ENCODE peak calls at places on chromosomes 16 and 17, in seven cellular contexts. R, D, N, E, F, C and O are unnamed samples.

GRCh38 chr16:87657621-87658192 is 55.4 kb downstream of the JPH3 start:
- DNase-seq in R (no peak), N (no peak), C (no peak), E (no peak), D (peak), F (peak), O (no peak)

GRCh38 chr16:54911079-54911478 is 19.6 kb upstream of the IRX5 start:
- DNase-seq in D (no peak), R (no peak), C (no peak), N (no peak), E (no peak), F (no peak), O (no peak)

GRCh38 chr17:10003705-10004104 is 98.6 kb upstream of the RCVRN start:
- DNase-seq in R (no peak), C (no peak), F (no peak), E (no peak), D (no peak), N (no peak), O (no peak)

GRCh38 chr17:48624544-48625501 is 1.3 kb downstream of the HOXB9 start:
- DNase-seq in F (peak), N (no peak), C (no peak), E (no peak), R (no peak), D (no peak), O (peak)

GRCh38 chr16:75320435-75320834 is 69.0 kb upstream of the BCAR1 start:
- DNase-seq in F (peak), E (no peak), D (no peak), R (peak), C (no peak), N (no peak), O (no peak)

GRCh38 chr17:44775136-44775837 is 16.5 kb downstream of the ADAM11 start:
- DNase-seq in F (peak), E (peak), N (peak), R (peak), C (peak), D (peak), O (peak)

GRCh38 chr17:42832934-42833770 is at the start of gene PSME3:
- DNase-seq in F (peak), E (peak), R (peak), C (peak), D (peak), N (peak), O (peak)

GRCh38 chr17:39916918-39917317 is 1.5 kb downstream of the GSDMB start:
- DNase-seq in F (no peak), E (peak), R (no peak), D (no peak), N (no peak), C (peak), O (peak)

GRCh38 chr16:31204871-31205666 is 2.5 kb upstream of the PYCARD start:
- DNase-seq in E (no peak), D (no peak), C (no peak), R (no peak), F (no peak), N (no peak), O (no peak)

GRCh38 chr17:78128616-78129384 is at the start of gene TMC6:
- DNase-seq in E (no peak), D (peak), N (peak), F (peak), R (no peak), C (no peak), O (no peak)

GRCh38 chr16:16029431-16030011 is 80.1 kb downstream of the ABCC1 start:
- DNase-seq in N (no peak), C (peak), D (no peak), E (peak), R (no peak), F (no peak), O (peak)

GRCh38 chr16:13168091-13168572 is 266.7 kb downstream of the SHISA9 start:
- DNase-seq in C (no peak), R (no peak), F (peak), N (no peak), E (no peak), D (no peak), O (no peak)

GRCh38 chr17:4788807-4789700 is at the start of gene GLTPD2:
- DNase-seq in R (no peak), D (no peak), F (peak), N (no peak), C (no peak), E (no peak), O (no peak)

GRCh38 chr16:5916711-5917191 is 819.2 kb upstream of the EEF2KMT start:
- DNase-seq in D (no peak), C (no peak), F (peak), E (no peak), N (peak), R (no peak), O (no peak)

GRCh38 chr16:2962334-2963073 is 1.6 kb upstream of the KREMEN2 start:
- DNase-seq in N (peak), D (no peak), C (no peak), R (no peak), F (peak), E (no peak), O (no peak)

GRCh38 chr17:33200587-33200986 is 92.5 kb downstream of the ASIC2 start:
- DNase-seq in C (peak), R (no peak), E (peak), F (peak), D (no peak), N (no peak), O (no peak)

GRCh38 chr16:89402962-89403361 is 87.4 kb downstream of the ANKRD11 start:
- DNase-seq in R (no peak), C (no peak), D (no peak), F (no peak), E (no peak), N (no peak), O (no peak)

GRCh38 chr17:44202756-44203155 is 3.1 kb upstream of the ATXN7L3 start:
- DNase-seq in F (no peak), R (no peak), C (no peak), N (no peak), D (no peak), E (no peak), O (no peak)

GRCh38 chr17:81828656-81829055 is 4.4 kb downstream of the MCRIP1 start:
- DNase-seq in E (no peak), C (no peak), F (no peak), R (no peak), N (no peak), D (no peak), O (no peak)

GRCh38 chr17:15395091-15395490 is 53.7 kb upstream of the TEKT3 start:
- DNase-seq in D (no peak), C (no peak), N (no peak), F (no peak), E (no peak), R (no peak), O (no peak)

GRCh38 chr16:4200000-4200780 is 41.7 kb downstream of the SRL start:
- DNase-seq in E (peak), F (peak), N (peak), R (peak), D (peak), C (peak), O (peak)

GRCh38 chr17:80419255-80419654 is 4.3 kb downstream of the ENDOV start:
- DNase-seq in N (no peak), F (no peak), R (no peak), E (no peak), C (no peak), D (no peak), O (no peak)

GRCh38 chr16:55487048-55487803 is 8.2 kb downstream of the MMP2 start:
- DNase-seq in C (peak), F (no peak), R (no peak), N (no peak), D (no peak), E (peak), O (peak)

GRCh38 chr16:54446639-54447038 is 160.1 kb upstream of the IRX3 start:
- DNase-seq in D (no peak), R (peak), C (no peak), F (no peak), E (peak), N (no peak), O (peak)

GRCh38 chr16:47460755-47461597 is at the start of the genes ITFG1 and PHKB:
- DNase-seq in C (peak), F (peak), E (peak), N (peak), R (peak), D (peak), O (peak)

GRCh38 chr16:397135-397661 is at the start of gene NME4:
- DNase-seq in C (no peak), F (peak), N (no peak), E (no peak), D (no peak), R (peak), O (no peak)

GRCh38 chr16:19085679-19086200 is 18.3 kb downstream of the COQ7 start:
- DNase-seq in N (peak), D (no peak), R (peak), F (no peak), E (peak), C (no peak), O (peak)

GRCh38 chr16:21302898-21303528 is 24.9 kb upstream of the CRYM start:
- DNase-seq in D (peak), C (peak), R (no peak), E (peak), F (no peak), N (peak), O (peak)

GRCh38 chr17:45693792-45694191 is 90.3 kb upstream of the CRHR1 start:
- DNase-seq in R (no peak), E (no peak), F (no peak), C (no peak), N (no peak), D (no peak), O (no peak)

GRCh38 chr16:12170103-12171025 is 193.8 kb downstream of the SNX29 start:
- DNase-seq in E (no peak), R (no peak), C (peak), D (no peak), F (no peak), N (no peak), O (peak)

GRCh38 chr17:44376124-44376523 is 12.5 kb upstream of the FAM171A2 start:
- DNase-seq in C (peak), R (peak), E (peak), N (no peak), D (no peak), F (peak), O (no peak)

GRCh38 chr17:41919840-41920579 is 1.3 kb upstream of the ACLY start:
- DNase-seq in N (peak), D (no peak), C (peak), F (peak), E (no peak), R (peak), O (peak)

GRCh38 chr16:1678500-1679098 is 520 bp downstream of the JPT2 start:
- DNase-seq in R (peak), F (peak), C (peak), N (peak), D (no peak), E (peak), O (peak)

GRCh38 chr16:23527961-23528634 is 17.8 kb upstream of the GGA2 start:
- DNase-seq in R (no peak), D (no peak), F (no peak), N (no peak), E (no peak), C (no peak), O (no peak)

GRCh38 chr17:49041527-49041926 is 44.3 kb downstream of the IGF2BP1 start:
- DNase-seq in D (no peak), C (no peak), R (no peak), F (no peak), E (no peak), N (no peak), O (no peak)

GRCh38 chr17:44086364-44087311 is 16.1 kb downstream of the G6PC3 start:
- DNase-seq in C (peak), N (no peak), E (peak), D (peak), R (peak), F (peak), O (peak)

GRCh38 chr16:15671530-15672117 is 21.6 kb downstream of the NDE1 start:
- DNase-seq in C (no peak), E (no peak), N (no peak), F (no peak), D (no peak), R (no peak), O (no peak)

GRCh38 chr16:31081428-31082351 is 7.1 kb downstream of the PRSS53 start:
- DNase-seq in E (no peak), N (no peak), C (no peak), D (no peak), F (no peak), R (no peak), O (no peak)

GRCh38 chr16:30382398-30383015 is at the start of gene SEPTIN1:
- DNase-seq in N (no peak), D (no peak), C (no peak), F (no peak), E (no peak), R (no peak), O (no peak)

DNA sequence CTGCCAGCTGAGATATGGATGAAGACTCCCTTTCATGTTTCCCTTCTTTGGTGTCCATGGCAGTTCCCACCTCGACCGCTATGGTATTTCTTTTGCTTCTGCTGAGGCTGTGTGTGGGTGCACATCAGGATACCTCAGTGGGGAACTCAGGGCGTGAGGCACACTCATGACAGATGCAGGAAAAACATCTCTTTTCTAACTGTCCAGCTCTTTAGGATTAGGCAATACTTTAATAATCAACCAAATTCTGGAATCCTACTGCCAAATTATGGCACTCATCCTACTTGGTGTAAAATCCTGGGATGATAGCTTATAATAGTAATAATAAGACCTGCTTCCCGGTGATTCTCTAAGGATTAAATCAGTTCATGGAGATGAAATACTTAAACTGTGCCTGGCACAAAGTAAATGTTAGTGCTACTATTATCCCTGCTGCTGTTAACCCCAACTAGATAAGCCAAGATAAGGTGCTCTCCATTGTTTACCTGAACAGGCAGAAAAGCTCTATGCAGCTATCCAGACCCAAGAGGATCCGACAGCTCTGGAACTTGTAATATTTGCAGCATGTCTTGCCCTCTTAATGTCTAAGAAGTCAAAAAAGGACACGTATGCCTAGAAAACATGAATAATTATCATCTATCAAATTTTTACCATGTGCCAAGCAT is 543.3 kb downstream of the WWOX start:
- DNase-seq in C (no peak), D (no peak), E (no peak), F (no peak), R (no peak), N (no peak), O (no peak)
- H3K4me3 ChIP-seq in C (no peak), D (no peak), E (no peak), F (no peak), R (no peak), N (no peak), O (no peak)

GRCh38 chr17:50079334-50080095 is 15.6 kb upstream of the PDK2 start:
- DNase-seq in E (no peak), F (peak), D (peak), R (no peak), C (no peak), N (peak), O (peak)
- TF ChIP-seq CTCF in E (peak), F (peak), D (peak), R (no peak), C (peak), N (peak), O (peak)

DNA sequence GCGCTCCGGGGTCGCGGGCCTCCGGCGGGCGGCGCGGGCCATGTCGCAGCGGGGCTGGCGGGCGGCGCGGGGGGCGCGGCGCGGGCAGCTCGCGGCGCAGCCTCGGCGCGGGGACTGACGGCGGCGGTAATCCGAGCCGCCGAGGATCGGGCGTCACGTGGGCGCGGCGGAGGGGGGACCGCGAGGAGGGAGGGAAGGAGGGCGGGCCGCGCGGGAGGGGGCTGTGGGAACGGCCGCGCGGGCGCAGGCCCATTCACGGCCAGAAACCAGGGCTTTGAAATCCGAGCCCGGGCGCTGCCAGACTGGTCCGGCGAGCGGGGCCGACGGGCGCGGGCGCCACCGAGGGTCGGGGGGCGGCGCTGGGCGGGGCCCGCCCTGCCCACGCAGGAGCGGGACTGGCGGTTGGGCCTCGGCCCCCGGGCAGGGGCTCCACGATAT is at the start of gene MTSS2:
- DNase-seq in N (peak), E (peak), F (peak), R (peak), D (peak), C (peak), O (peak)
- H3K4me3 ChIP-seq in N (peak), E (peak), F (peak), R (no peak), D (peak), C (peak), O (peak)

DNA sequence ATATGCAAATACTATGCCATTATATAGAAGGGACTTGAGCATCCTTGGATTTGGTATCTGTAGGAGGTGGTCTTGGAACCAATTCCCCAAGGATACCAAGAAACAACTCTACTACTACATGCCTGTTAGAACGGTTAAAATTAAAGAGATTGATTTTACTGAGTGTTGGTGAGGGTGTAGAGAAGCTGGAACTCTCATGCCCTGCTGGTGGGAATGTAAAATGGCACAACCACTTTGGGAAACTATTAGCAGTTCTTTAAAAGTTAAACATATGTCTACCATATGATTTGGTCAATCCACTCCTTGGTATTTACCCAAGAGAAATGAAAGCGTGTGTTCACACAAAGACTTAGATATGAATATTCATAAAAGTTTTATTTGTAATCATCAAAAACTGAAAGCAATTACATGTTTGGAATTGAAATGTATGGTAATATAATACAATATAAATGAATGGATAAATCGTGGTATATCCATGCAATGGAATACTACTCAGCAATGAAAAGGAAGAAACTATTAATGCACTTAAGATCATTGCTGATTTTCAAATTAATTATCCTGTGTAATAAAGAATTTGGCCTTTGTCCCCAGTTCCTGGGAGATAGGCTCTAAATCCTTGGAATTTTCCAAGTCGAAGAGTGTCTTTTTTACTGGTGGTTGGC is 7.8 kb downstream of the MFSD6L start:
- DNase-seq in E (no peak), N (no peak), C (no peak), R (no peak), D (no peak), F (no peak), O (no peak)
- TF ChIP-seq CTCF in E (peak), N (no peak), C (no peak), R (no peak), D (no peak), F (peak), O (peak)

DNA sequence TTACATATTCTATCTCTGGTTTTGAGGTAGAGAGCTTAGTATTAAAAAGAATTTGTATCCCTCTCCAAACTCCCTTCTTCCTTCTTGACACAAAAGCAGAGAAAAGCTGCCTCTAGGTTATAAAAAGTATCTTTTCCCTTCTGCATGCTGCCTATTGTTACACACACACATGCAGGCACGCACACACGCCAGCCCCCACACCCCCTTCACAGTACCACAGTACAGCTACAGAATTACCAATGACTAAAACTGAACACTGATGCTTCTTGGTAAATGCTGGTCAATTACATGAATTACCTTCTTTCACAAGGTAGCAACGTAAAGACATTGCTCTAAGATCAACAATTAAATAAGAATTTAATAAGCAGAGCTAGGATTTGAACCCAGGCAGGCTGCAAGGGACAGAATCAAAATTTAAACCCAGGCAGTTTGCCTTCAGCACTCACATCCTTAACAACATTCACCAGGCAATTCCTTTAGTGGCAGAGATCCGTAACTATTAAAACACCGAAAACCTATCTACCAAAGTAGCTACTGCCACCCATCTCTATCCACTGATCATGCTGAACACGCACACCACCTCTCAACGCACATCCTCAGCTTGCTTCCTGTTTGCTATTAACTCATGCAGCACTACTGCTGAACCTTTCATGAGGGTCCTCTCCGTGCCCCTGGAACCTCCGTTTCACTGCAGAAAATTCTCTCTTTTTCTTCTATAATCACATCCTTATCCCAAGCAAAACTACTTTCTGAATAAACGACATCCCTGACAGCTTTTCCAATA is 37.8 kb downstream of the YWHAE start:
- DNase-seq in D (no peak), R (no peak), E (no peak), N (no peak), F (no peak), C (no peak), O (no peak)
- H3K4me3 ChIP-seq in D (no peak), R (no peak), E (no peak), N (no peak), F (no peak), C (no peak), O (no peak)

DNA sequence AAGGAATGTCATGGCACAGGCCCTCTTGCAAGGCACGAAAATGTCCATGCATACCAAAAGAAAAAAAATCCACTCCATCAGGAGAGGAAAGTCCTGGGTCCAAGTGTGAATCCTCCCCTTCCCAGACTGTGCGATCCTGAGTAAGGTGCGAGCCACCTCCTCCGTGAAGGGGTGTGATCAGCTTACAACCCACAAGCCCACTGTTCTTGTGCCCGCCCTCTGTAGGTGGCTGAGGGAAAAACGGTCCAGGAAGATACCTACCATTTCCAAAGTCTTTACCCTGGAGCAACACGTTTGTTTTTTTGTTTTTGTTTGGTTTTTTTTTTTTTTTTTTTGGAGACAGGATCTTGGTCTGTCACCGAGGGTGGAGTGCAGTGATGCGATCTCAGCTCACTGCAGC is 116.5 kb downstream of the ZNF423 start:
- DNase-seq in N (no peak), D (peak), E (no peak), R (no peak), C (no peak), F (peak), O (no peak)
- TF ChIP-seq CTCF in N (no peak), D (peak), E (peak), R (no peak), C (no peak), F (peak), O (peak)